ENCODE peak calls at places on chromosomes 13 and 19, in six cellular contexts. D is NCI-H345; L is activated CD4-positive, alpha-beta T cell treated with anti-CD3 and anti-CD28 coated beads for 1 hour; S is ACHN; Q is K562; K is epithelial cell of prostate. T is an unnamed sample.

GRCh38 chr19:1018393-1018792 is 2.5 kb downstream of the TMEM259 start:
- DNase-seq in D (no peak), L (no peak), S (no peak), Q (no peak), K (no peak), T (no peak)

GRCh38 chr13:52447354-52447753 is 3.1 kb downstream of the VPS36 start:
- DNase-seq in D (no peak), L (no peak), S (no peak), Q (no peak), K (no peak), T (no peak)

GRCh38 chr19:35170359-35171061 is 16.0 kb downstream of the FXYD5 start:
- DNase-seq in D (no peak), L (no peak), S (no peak), Q (no peak), K (no peak), T (peak)

GRCh38 chr19:2034729-2035589 is 16.1 kb downstream of the MKNK2 start:
- DNase-seq in D (no peak), L (peak), S (no peak), Q (peak), K (no peak), T (no peak)

GRCh38 chr19:28883241-28883693 is 329.7 kb downstream of the UQCRFS1 start:
- DNase-seq in D (no peak), L (no peak), S (no peak), Q (no peak), K (no peak), T (no peak)

GRCh38 chr19:4352701-4353121 is 9.3 kb downstream of the MPND start:
- DNase-seq in D (peak), L (peak), S (peak), Q (peak), K (no peak), T (no peak)

GRCh38 chr13:50679321-50679720 is 164.2 kb downstream of the DLEU7 start:
- DNase-seq in D (no peak), L (no peak), S (no peak), Q (no peak), K (no peak), T (no peak)

GRCh38 chr19:14476663-14477401 is 1.7 kb upstream of the PTGER1 start:
- DNase-seq in D (no peak), L (no peak), S (peak), Q (peak), K (peak), T (no peak)

GRCh38 chr13:45409993-45410392 is 8.2 kb downstream of the SLC25A30 start:
- DNase-seq in D (no peak), L (no peak), S (no peak), Q (no peak), K (no peak), T (no peak)

GRCh38 chr13:109355875-109356428 is 430.4 kb downstream of the IRS2 start:
- DNase-seq in D (no peak), L (no peak), S (no peak), Q (no peak), K (no peak), T (no peak)

GRCh38 chr19:10907925-10908324 is 20.5 kb downstream of the YIPF2 start:
- DNase-seq in D (no peak), L (no peak), S (no peak), Q (no peak), K (no peak), T (no peak)

GRCh38 chr13:99310382-99311031 is 3.3 kb upstream of the GPR183 start:
- DNase-seq in D (no peak), L (no peak), S (no peak), Q (no peak), K (no peak), T (no peak)

GRCh38 chr19:47507031-47507430 is 7.8 kb downstream of the NAPA start:
- DNase-seq in D (no peak), L (no peak), S (no peak), Q (no peak), K (no peak), T (no peak)

GRCh38 chr19:18939922-18940775 is 868 bp downstream of the HOMER3 start:
- DNase-seq in D (no peak), L (no peak), S (peak), Q (no peak), K (no peak), T (no peak)

GRCh38 chr19:3276341-3276799 is 51.9 kb downstream of the CELF5 start:
- DNase-seq in D (peak), L (peak), S (no peak), Q (peak), K (peak), T (no peak)

GRCh38 chr19:18223860-18224524 is 2.2 kb downstream of the PDE4C start:
- DNase-seq in D (peak), L (no peak), S (no peak), Q (peak), K (no peak), T (no peak)

GRCh38 chr19:23255700-23256099 is 5.5 kb upstream of the ZNF724 start:
- DNase-seq in D (no peak), L (no peak), S (no peak), Q (no peak), K (no peak), T (no peak)

GRCh38 chr19:3095375-3096191 is 1.4 kb downstream of the GNA11 start:
- DNase-seq in D (no peak), L (peak), S (no peak), Q (no peak), K (no peak), T (no peak)

GRCh38 chr13:48126944-48127814 is 32.3 kb upstream of the MED4 start:
- DNase-seq in D (peak), L (peak), S (peak), Q (peak), K (no peak), T (no peak)

GRCh38 chr13:90723381-90723780 is 624.1 kb upstream of the MIR17HG start:
- DNase-seq in D (no peak), L (no peak), S (no peak), Q (no peak), K (no peak), T (no peak)

GRCh38 chr19:43759515-43759914 is 4.8 kb upstream of the SMG9 start:
- DNase-seq in D (no peak), L (no peak), S (peak), Q (peak), K (peak), T (no peak)

GRCh38 chr19:44645407-44646048 is 1.8 kb downstream of the PVR start:
- DNase-seq in D (no peak), L (no peak), S (no peak), Q (no peak), K (no peak), T (no peak)

GRCh38 chr19:44750713-44751112 is 2.2 kb downstream of the BCL3 start:
- DNase-seq in D (no peak), L (no peak), S (no peak), Q (no peak), K (no peak), T (no peak)

GRCh38 chr13:35857769-35858168 is 273.4 kb downstream of the DCLK1 start:
- DNase-seq in D (no peak), L (no peak), S (no peak), Q (no peak), K (no peak), T (no peak)

GRCh38 chr13:22178878-22179277 is 508.0 kb downstream of the FGF9 start:
- DNase-seq in D (no peak), L (no peak), S (no peak), Q (no peak), K (no peak), T (no peak)

GRCh38 chr13:60759499-60759898 is 362.5 kb downstream of the TDRD3 start:
- DNase-seq in D (no peak), L (no peak), S (peak), Q (no peak), K (no peak), T (no peak)

GRCh38 chr19:10566408-10566657 is 523 bp upstream of the KRI1 start:
- DNase-seq in D (no peak), L (no peak), S (no peak), Q (no peak), K (no peak), T (no peak)

GRCh38 chr13:70809588-70809987 is 701.3 kb upstream of the KLHL1 start:
- DNase-seq in D (no peak), L (no peak), S (no peak), Q (no peak), K (no peak), T (no peak)

GRCh38 chr13:20993661-20994440 is 67.5 kb downstream of the LATS2 start:
- DNase-seq in D (no peak), L (no peak), S (no peak), Q (peak), K (no peak), T (no peak)